ENCODE peak calls at places on chromosomes 4 and X, in seven cellular contexts. N, Q, T, M, B, H and D are unnamed samples.

GRCh38 chrX:153725832-153726285 is 1.2 kb downstream of the ABCD1 start:
- DNase-seq in N (no peak), Q (no peak), T (no peak), M (no peak), B (no peak), H (no peak), D (no peak)

GRCh38 chr4:147731611-147732515 is at the start of gene ARHGAP10:
- DNase-seq in N (peak), Q (peak), T (peak), M (peak), B (peak), H (peak), D (peak)

GRCh38 chr4:179353791-179354190 is 1911.6 kb upstream of the AGA start:
- DNase-seq in N (no peak), Q (no peak), T (no peak), M (peak), B (no peak), H (no peak), D (no peak)

GRCh38 chr4:86357608-86358007 is 2.2 kb downstream of the MAPK10 start:
- DNase-seq in N (no peak), Q (no peak), T (no peak), M (no peak), B (no peak), H (no peak), D (no peak)

GRCh38 chrX:97126020-97126419 is 242.3 kb downstream of the RPA4 start:
- DNase-seq in N (no peak), Q (no peak), T (no peak), M (peak), B (no peak), H (no peak), D (peak)

GRCh38 chrX:131827935-131828334 is 195.2 kb upstream of the STK26 start:
- DNase-seq in N (peak), Q (peak), T (no peak), M (peak), B (peak), H (no peak), D (no peak)

GRCh38 chr4:5044341-5044740 is 6.9 kb upstream of the STK32B start:
- DNase-seq in N (no peak), Q (no peak), T (no peak), M (no peak), B (no peak), H (no peak), D (no peak)

GRCh38 chr4:143514432-143514831 is 930 bp downstream of the SMARCA5 start:
- DNase-seq in N (peak), Q (peak), T (peak), M (peak), B (peak), H (peak), D (peak)

GRCh38 chr4:151688003-151688784 is 72.6 kb downstream of the GATB start:
- DNase-seq in N (no peak), Q (peak), T (no peak), M (peak), B (peak), H (no peak), D (peak)

GRCh38 chr4:119142837-119143236 is 7.2 kb downstream of the MYOZ2 start:
- DNase-seq in N (no peak), Q (no peak), T (no peak), M (no peak), B (no peak), H (no peak), D (no peak)

GRCh38 chrX:111123125-111123524 is 27.1 kb downstream of the PAK3 start:
- DNase-seq in N (no peak), Q (no peak), T (no peak), M (no peak), B (no peak), H (no peak), D (no peak)

GRCh38 chr4:17941731-17942130 is 79.8 kb downstream of the LCORL start:
- DNase-seq in N (no peak), Q (no peak), T (no peak), M (peak), B (no peak), H (no peak), D (peak)

GRCh38 chr4:177554966-177555574 is 112.8 kb upstream of the AGA start:
- DNase-seq in N (peak), Q (no peak), T (peak), M (peak), B (peak), H (peak), D (peak)

GRCh38 chr4:184960505-184960971 is 57.8 kb upstream of the HELT start:
- DNase-seq in N (no peak), Q (peak), T (no peak), M (no peak), B (no peak), H (no peak), D (no peak)

GRCh38 chr4:183398298-183399129 is 45.9 kb upstream of the CDKN2AIP start:
- DNase-seq in N (peak), Q (peak), T (peak), M (peak), B (peak), H (peak), D (peak)

GRCh38 chr4:119025440-119025839 is 110.2 kb upstream of the MYOZ2 start:
- DNase-seq in N (no peak), Q (no peak), T (no peak), M (peak), B (peak), H (peak), D (peak)

GRCh38 chr4:139611391-139611790 is 54.2 kb upstream of the MGST2 start:
- DNase-seq in N (no peak), Q (no peak), T (no peak), M (no peak), B (no peak), H (no peak), D (no peak)

GRCh38 chrX:127276326-127276725 is 456.8 kb downstream of the PRR32 start:
- DNase-seq in N (no peak), Q (no peak), T (no peak), M (no peak), B (no peak), H (no peak), D (no peak)

GRCh38 chrX:11967986-11968385 is 170.3 kb upstream of the FRMPD4 start:
- DNase-seq in N (no peak), Q (no peak), T (no peak), M (no peak), B (no peak), H (peak), D (peak)

GRCh38 chr4:168637872-168638756 is 141.3 kb downstream of the PALLD start:
- DNase-seq in N (no peak), Q (no peak), T (no peak), M (peak), B (no peak), H (no peak), D (peak)

GRCh38 chrX:275967-276587 is 5.1 kb upstream of the PLCXD1 start:
- DNase-seq in N (peak), Q (peak), T (peak), M (peak), B (peak), H (peak), D (peak)

GRCh38 chrX:11406109-11406755 is 113.0 kb downstream of the AMELX start:
- DNase-seq in N (no peak), Q (no peak), T (no peak), M (peak), B (no peak), H (peak), D (peak)

GRCh38 chr4:159946983-159947645 is 844.2 kb downstream of the RAPGEF2 start:
- DNase-seq in N (peak), Q (no peak), T (no peak), M (peak), B (peak), H (peak), D (peak)

GRCh38 chr4:26850528-26850927 is 10.1 kb upstream of the STIM2 start:
- DNase-seq in N (no peak), Q (no peak), T (no peak), M (no peak), B (no peak), H (no peak), D (no peak)
- H2BK120ac ChIP-seq in N (no peak), Q (no peak), T (no peak), M (no peak), B (no peak), H (no peak), D (no peak)

DNA sequence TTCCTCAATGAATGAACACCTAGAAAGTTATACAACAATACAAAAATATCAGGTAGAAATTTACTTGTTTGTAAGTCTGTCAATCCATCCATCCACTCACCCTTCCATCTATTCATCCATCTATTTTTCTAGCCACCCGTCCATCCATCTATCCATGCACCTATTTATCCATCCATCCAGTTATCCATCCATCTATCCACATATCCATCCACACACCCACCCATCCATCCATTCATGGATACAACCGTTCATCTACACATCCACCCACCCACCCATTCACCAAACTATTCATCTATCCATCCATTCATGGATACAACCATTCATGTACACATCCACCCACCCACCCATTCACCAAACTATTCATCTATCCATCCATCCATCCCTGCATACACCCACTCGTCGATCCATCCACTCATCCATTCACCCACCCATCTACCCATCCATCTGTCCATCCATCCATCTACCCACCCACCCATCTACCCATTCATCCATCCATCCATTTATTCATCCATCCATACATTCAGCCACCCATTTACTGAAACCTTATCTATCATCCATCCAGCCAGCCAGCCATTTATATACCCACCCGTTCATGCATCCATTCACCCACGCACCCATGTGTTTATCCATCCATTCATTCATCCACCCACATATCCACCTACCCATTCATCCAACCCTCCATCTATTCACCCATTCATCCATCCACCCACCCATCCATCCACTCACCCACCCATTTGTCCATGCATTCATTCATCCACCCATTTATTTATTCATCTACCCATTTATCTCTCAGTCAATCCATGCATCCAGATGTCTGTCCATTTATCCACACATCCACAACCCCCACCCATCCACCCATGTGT is 10.4 kb upstream of the CD99 start:
- DNase-seq in N (no peak), Q (no peak), T (no peak), M (no peak), B (no peak), H (no peak), D (no peak)
- H2BK120ac ChIP-seq in N (no peak), Q (no peak), T (no peak), M (no peak), B (no peak), H (no peak), D (no peak)

GRCh38 chrX:136616987-136617685 is 30.8 kb upstream of the CD40LG start:
- DNase-seq in N (no peak), Q (no peak), T (no peak), M (no peak), B (no peak), H (no peak), D (no peak)
- H2BK120ac ChIP-seq in N (no peak), Q (no peak), T (no peak), M (no peak), B (no peak), H (no peak), D (no peak)

GRCh38 chrX:87049567-87049966 is 468.0 kb upstream of the KLHL4 start:
- DNase-seq in N (no peak), Q (no peak), T (no peak), M (no peak), B (no peak), H (no peak), D (no peak)
- H2BK120ac ChIP-seq in N (no peak), Q (no peak), T (no peak), M (no peak), B (no peak), H (no peak), D (no peak)

GRCh38 chr4:189840356-189840755 is 100.3 kb upstream of the FRG1 start:
- DNase-seq in N (no peak), Q (no peak), T (no peak), M (no peak), B (no peak), H (no peak), D (no peak)

GRCh38 chr4:189845145-189845846 is 95.4 kb upstream of the FRG1 start:
- DNase-seq in N (no peak), Q (no peak), T (no peak), M (peak), B (no peak), H (no peak), D (peak)

GRCh38 chr4:189838821-189839497 is 101.7 kb upstream of the FRG1 start:
- DNase-seq in N (no peak), Q (no peak), T (no peak), M (no peak), B (no peak), H (no peak), D (no peak)

DNA sequence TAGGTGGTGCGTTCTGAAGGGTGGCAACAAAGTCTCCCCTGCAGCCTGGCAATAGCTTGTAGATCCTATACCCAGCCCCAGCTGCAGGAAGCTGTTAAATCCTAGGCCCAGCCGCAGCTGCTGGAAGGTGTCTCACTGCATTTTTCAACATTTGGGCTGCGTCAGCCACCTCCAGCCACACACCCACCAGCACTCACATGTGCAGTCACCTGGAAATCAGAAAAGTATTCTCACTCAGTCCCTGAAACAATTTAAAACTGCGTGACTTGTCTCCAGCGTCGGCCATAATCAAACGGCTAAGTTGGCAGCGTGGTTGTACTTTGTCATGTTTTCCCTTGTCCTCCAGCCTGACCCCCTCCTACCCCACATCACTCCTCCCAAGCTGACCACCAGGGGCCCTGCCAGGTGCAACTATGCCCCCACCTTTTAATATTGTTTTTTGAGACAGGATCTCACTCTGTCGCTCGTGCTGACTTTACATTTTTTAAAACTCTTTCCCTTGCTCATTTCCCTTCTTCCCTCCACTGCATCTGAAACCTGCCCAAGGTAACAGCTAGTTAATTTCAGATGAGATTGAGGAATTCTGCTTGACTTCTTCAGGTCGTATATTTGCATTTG is 97.2 kb upstream of the FRG1 start:
- DNase-seq in N (no peak), Q (no peak), T (no peak), M (no peak), B (no peak), H (no peak), D (no peak)
- H2BK120ac ChIP-seq in N (no peak), Q (no peak), T (no peak), M (no peak), B (no peak), H (no peak), D (no peak)

DNA sequence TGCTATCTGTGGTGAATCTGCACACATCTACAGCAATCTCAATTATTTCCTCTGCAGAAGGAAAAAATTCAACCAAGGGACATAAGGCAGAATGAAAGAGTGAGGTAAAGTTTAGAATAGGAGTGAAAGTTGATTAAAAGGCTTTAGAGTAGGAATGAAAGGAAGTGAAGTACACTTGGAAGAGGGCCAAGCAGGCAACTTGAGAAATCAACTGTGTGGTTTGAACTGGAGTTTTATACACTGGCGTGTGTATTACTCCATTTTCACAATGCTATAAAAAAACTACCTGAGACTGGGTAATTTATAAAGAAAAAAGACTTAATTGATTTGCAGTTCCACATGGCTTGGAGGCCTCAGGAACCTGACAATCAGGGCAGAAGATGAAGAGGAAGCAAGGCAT is 234.7 kb downstream of the IL15 start:
- DNase-seq in N (no peak), Q (no peak), T (no peak), M (peak), B (no peak), H (no peak), D (peak)
- H2BK120ac ChIP-seq in N (no peak), Q (no peak), T (no peak), M (no peak), B (no peak), H (no peak), D (no peak)

DNA sequence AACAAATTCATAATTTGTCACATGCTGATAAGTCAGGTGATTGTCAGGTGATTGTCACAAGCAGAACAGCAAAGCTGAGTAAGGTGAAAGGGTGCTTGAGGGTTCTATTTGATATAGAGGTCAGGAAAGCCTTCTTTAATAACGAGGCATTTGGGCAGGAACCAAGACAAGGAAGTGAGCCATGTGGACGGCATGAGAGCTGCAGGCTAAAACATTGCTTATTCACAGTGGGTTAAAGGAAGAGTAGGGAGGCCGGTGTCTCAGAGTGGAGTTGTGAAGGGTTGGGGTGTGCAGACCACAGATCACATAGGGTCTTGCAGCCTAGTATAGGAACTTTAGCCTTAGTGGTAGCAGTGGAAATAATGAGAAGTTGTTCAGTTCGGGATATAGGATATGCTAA is 31.3 kb upstream of the CYP2U1 start:
- DNase-seq in N (no peak), Q (no peak), T (no peak), M (no peak), B (no peak), H (peak), D (no peak)
- H2BK120ac ChIP-seq in N (no peak), Q (no peak), T (no peak), M (no peak), B (no peak), H (no peak), D (no peak)